ENCODE peak calls at places on chromosome 18, in nine cellular contexts. K is stimulated activated CD4-positive, alpha-beta T cell treated with anti-CD3 and anti-CD28 coated beads, Interleukin-12 subunit alpha, Interleukin-12 subunit beta, amount 100 ng/mL, for 4 hours; S is AG04450; A is HFFc6; U is psoas muscle; F is tibial artery; H is T-helper 1 cell; V is A172; R is AG08396. Y is an unnamed sample.

GRCh38 chr18:46386788-46387187 is 270.2 kb downstream of the LOXHD1 start:
- DNase-seq in H (no peak), V (no peak), F (no peak), A (no peak), K (no peak), R (no peak), U (no peak), S (no peak), Y (no peak)

GRCh38 chr18:50143295-50143694 is 51.7 kb downstream of the MYO5B start:
- DNase-seq in A (no peak), V (no peak), S (no peak), F (no peak), H (no peak), R (no peak), U (no peak), K (no peak), Y (no peak)

GRCh38 chr18:23812566-23813440 is 123.5 kb downstream of the LAMA3 start:
- DNase-seq in H (no peak), V (peak), A (no peak), U (no peak), S (no peak), F (no peak), R (no peak), K (no peak), Y (no peak)

GRCh38 chr18:28512357-28512756 is 335.4 kb upstream of the CDH2 start:
- DNase-seq in K (no peak), U (no peak), F (no peak), H (no peak), S (no peak), A (no peak), V (peak), R (no peak), Y (no peak)

GRCh38 chr18:23853448-23854210 is 160.9 kb upstream of the TTC39C start:
- DNase-seq in R (no peak), U (no peak), H (no peak), S (no peak), K (no peak), V (no peak), F (no peak), A (no peak), Y (no peak)

GRCh38 chr18:58320907-58321561 is 277.0 kb downstream of the NEDD4L start:
- DNase-seq in K (no peak), H (no peak), F (no peak), A (no peak), U (no peak), S (no peak), R (no peak), V (no peak), Y (no peak)

GRCh38 chr18:13353424-13353823 is 134.9 kb downstream of the LDLRAD4 start:
- DNase-seq in V (no peak), A (no peak), S (no peak), U (no peak), H (no peak), F (no peak), R (no peak), K (no peak), Y (no peak)

GRCh38 chr18:76968073-76968472 is 145.7 kb downstream of the ZNF236 start:
- DNase-seq in R (no peak), U (no peak), A (no peak), F (no peak), H (no peak), S (no peak), V (no peak), K (no peak), Y (no peak)

GRCh38 chr18:58254873-58255511 is 211.0 kb downstream of the NEDD4L start:
- DNase-seq in A (no peak), S (no peak), V (peak), U (peak), H (no peak), K (no peak), R (no peak), F (no peak), Y (no peak)

GRCh38 chr18:77112161-77112801 is 20.3 kb downstream of the MBP start:
- DNase-seq in S (no peak), U (no peak), F (peak), K (no peak), A (no peak), V (no peak), R (no peak), H (no peak), Y (no peak)

Y was measured in HepG2.